ENCODE peak calls at places on chromosomes 5 and 9, in six cellular contexts. V is endothelial cell, I is A549, P is colonic mucosa, L is nephron progenitor cell, F is cardiac fibroblast. T is an unnamed sample.
A peak's percentile ranks its signal among the peaks of the same experiment; 100 is the strongest.

GRCh38 chr9:3912817-3913216 is 387.0 kb upstream of the RFX3 start:
- DNase-seq in V (no peak), I (no peak), P (no peak), L (no peak), F (peak; percentile 32), T (no peak)

GRCh38 chr5:36373527-36374086 is 71.9 kb upstream of the RANBP3L start:
- DNase-seq in V (no peak), I (no peak), P (peak; percentile 34), L (no peak), F (peak; percentile 84), T (no peak)

GRCh38 chr5:68683632-68684035 is 410.2 kb upstream of the SLC30A5 start:
- DNase-seq in V (no peak), I (peak; percentile 58), P (no peak), L (no peak), F (peak; percentile 92), T (no peak)

GRCh38 chr9:137973829-137974416 is 96.3 kb downstream of the CACNA1B start:
- DNase-seq in V (no peak), I (no peak), P (no peak), L (no peak), F (no peak), T (no peak)

GRCh38 chr5:174609116-174609515 is 115.3 kb upstream of the MSX2 start:
- DNase-seq in V (no peak), I (no peak), P (no peak), L (peak; percentile 12), F (no peak), T (no peak)

GRCh38 chr9:34686732-34687131 is 4.3 kb downstream of the CCL19 start:
- DNase-seq in V (no peak), I (no peak), P (no peak), L (no peak), F (no peak), T (no peak)

GRCh38 chr9:68897557-68898145 is 116.3 kb downstream of the PRKACG start:
- DNase-seq in V (no peak), I (no peak), P (no peak), L (no peak), F (no peak), T (no peak)

GRCh38 chr5:107385701-107386100 is 285.0 kb downstream of the EFNA5 start:
- DNase-seq in V (no peak), I (no peak), P (no peak), L (no peak), F (no peak), T (no peak)

GRCh38 chr9:69758001-69758730 is 1.6 kb downstream of the PTAR1 start:
- DNase-seq in V (no peak), I (no peak), P (no peak), L (no peak), F (peak; percentile 48), T (no peak)

GRCh38 chr5:79170661-79171060 is 59.1 kb downstream of the BHMT start:
- DNase-seq in V (no peak), I (no peak), P (no peak), L (no peak), F (no peak), T (no peak)

GRCh38 chr5:100796851-100797250 is 106.2 kb downstream of the ST8SIA4 start:
- DNase-seq in V (no peak), I (no peak), P (no peak), L (no peak), F (no peak), T (no peak)

GRCh38 chr5:56479701-56480304 is 246.7 kb upstream of the ANKRD55 start:
- DNase-seq in V (no peak), I (no peak), P (no peak), L (peak; percentile 24), F (no peak), T (no peak)

GRCh38 chr5:150778517-150779396 is at the start of gene SMIM3:
- DNase-seq in V (peak; percentile 71), I (peak; percentile 58), P (peak; percentile 84), L (peak; percentile 86), F (peak; percentile 79), T (peak; percentile 81)

GRCh38 chr9:114271556-114272510 is 51.1 kb upstream of the ORM1 start:
- DNase-seq in V (peak; percentile 63), I (no peak), P (no peak), L (peak; percentile 35), F (peak; percentile 46), T (no peak)

GRCh38 chr5:157959355-157959754 is 100.4 kb upstream of the CLINT1 start:
- DNase-seq in V (no peak), I (no peak), P (no peak), L (no peak), F (no peak), T (no peak)

GRCh38 chr5:17413691-17414090 is 84.3 kb upstream of the TAF11L2 start:
- DNase-seq in V (no peak), I (no peak), P (no peak), L (no peak), F (no peak), T (no peak)

GRCh38 chr5:154653764-154654483 is 101.3 kb upstream of the LARP1 start:
- DNase-seq in V (no peak), I (no peak), P (no peak), L (no peak), F (peak; percentile 14), T (no peak)

GRCh38 chr5:173204185-173204979 is 30.6 kb downstream of the NKX2-5 start:
- DNase-seq in V (no peak), I (no peak), P (peak; percentile 25), L (no peak), F (peak; percentile 50), T (no peak)

GRCh38 chr9:123417289-123418051 is 61.5 kb downstream of the CRB2 start:
- DNase-seq in V (no peak), I (no peak), P (no peak), L (no peak), F (no peak), T (no peak)
- TF ChIP-seq CTCF in V (no peak), I (no peak), P (no peak), L (no peak), F (no peak), T (no peak)

GRCh38 chr9:98772364-98773155 is 23.8 kb downstream of the ANKS6 start:
- DNase-seq in V (no peak), I (no peak), P (peak; percentile 9), L (no peak), F (no peak), T (no peak)

GRCh38 chr9:98771209-98771874 is 25.0 kb downstream of the ANKS6 start:
- DNase-seq in V (no peak), I (no peak), P (peak; percentile 10), L (no peak), F (no peak), T (no peak)

GRCh38 chr9:98775831-98776441 is 20.4 kb downstream of the ANKS6 start:
- DNase-seq in V (peak; percentile 72), I (peak; percentile 80), P (peak; percentile 34), L (peak; percentile 69), F (peak; percentile 82), T (no peak)

GRCh38 chr9:98774746-98775145 is 21.6 kb downstream of the ANKS6 start:
- DNase-seq in V (no peak), I (peak; percentile 58), P (peak; percentile 16), L (peak; percentile 23), F (peak; percentile 16), T (no peak)

GRCh38 chr9:98773721-98774120 is 22.6 kb downstream of the ANKS6 start:
- DNase-seq in V (no peak), I (no peak), P (peak; percentile 13), L (no peak), F (no peak), T (no peak)
- TF ChIP-seq CTCF in V (no peak), I (no peak), P (no peak), L (peak; percentile 12), F (no peak), T (no peak)

DNA sequence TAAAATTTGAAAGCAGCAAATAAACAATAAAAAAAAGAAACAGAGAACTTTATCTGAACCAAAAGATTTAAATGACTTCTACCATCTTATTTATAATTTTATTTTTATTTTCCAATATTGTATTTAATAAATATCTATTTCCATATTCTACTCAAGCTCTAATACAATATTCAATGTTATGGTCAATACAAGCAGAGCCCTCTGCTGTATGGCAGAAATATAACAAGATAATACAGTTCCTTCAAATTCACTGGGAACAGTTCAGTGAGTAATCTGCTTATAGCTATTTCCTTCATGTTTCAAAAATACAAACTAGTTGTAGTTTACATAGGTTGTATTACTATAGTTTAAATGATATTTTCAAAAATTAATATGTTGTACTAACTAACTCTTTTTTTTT is 332.7 kb downstream of the PRDM9 start:
- DNase-seq in V (no peak), I (no peak), P (no peak), L (no peak), F (peak; percentile 0), T (no peak)
- TF ChIP-seq CTCF in V (no peak), I (no peak), P (no peak), L (peak; percentile 4), F (no peak), T (peak; percentile 48)

DNA sequence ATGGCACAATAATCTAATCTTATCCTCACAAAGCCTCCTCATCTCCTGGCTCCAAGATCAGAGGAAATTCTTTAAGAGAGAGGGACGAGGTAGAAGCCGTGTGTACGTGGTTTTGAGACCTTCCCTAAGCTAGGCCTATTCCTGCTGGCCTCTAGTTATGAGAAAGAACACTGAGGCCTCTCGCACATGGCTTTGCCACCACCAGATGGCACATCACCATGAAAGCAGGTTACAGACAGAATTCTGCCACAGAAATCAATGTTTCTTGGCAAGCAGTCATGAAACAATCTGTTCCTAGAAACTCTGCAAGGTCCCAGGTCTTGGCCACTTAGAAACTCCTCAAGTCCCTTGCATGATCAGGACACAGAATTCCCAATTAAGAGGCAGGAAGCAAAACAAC is 268.2 kb upstream of the TAS2R1 start:
- DNase-seq in V (peak; percentile 36), I (peak; percentile 8), P (no peak), L (no peak), F (peak; percentile 74), T (no peak)
- TF ChIP-seq CTCF in V (peak; percentile 37), I (peak; percentile 36), P (no peak), L (peak; percentile 30), F (peak; percentile 67), T (peak; percentile 68)

DNA sequence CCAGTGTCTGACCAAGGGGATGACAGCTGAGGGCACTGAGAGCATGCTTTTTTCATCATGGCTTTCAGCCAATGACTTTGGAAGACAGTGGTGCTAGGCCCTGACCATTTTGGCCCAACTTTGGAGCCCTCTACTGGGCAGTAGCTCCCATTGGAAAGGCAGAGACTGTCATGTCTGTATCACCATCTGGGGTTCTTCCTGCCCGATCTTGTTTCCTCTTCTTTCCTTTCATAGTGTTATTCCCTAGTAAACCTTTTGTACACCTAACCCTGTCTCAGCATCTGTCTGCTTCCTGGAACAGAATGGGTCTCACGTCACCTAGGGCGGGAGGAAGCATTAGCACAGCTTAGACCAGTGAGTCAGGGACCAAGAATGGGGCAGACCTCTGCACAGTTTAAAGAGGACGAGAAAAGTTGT is 97.4 kb upstream of the MAST4 start:
- DNase-seq in V (no peak), I (no peak), P (no peak), L (no peak), F (peak; percentile 65), T (no peak)
- TF ChIP-seq CTCF in V (no peak), I (no peak), P (no peak), L (no peak), F (peak; percentile 63), T (no peak)